ENCODE peak calls at places on chromosomes 16 and 17, in seven cellular contexts. X, R, B, O, L, I and A are unnamed samples. For H3K4me1, the result is how much of the 10 kb centered on the place peaks cover.

GRCh38 chr17:700504-701094 is 14.0 kb downstream of the VPS53 start:
- DNase-seq in X (no peak), R (no peak), B (peak), O (peak), L (peak), I (peak), A (no peak)

GRCh38 chr17:79087428-79088143 is 13.0 kb downstream of the ENGASE start:
- DNase-seq in X (peak), R (peak), B (peak), O (peak), L (peak), I (peak), A (peak)

GRCh38 chr17:81684442-81684911 is 666 bp downstream of the HGS start:
- DNase-seq in X (peak), R (no peak), B (peak), O (no peak), L (no peak), I (no peak), A (no peak)

GRCh38 chr17:47072881-47073280 is 93.8 kb upstream of the RPRML start:
- DNase-seq in X (no peak), R (no peak), B (no peak), O (no peak), L (no peak), I (no peak), A (no peak)

GRCh38 chr17:67349420-67349819 is 17.0 kb downstream of the PSMD12 start:
- DNase-seq in X (no peak), R (no peak), B (no peak), O (no peak), L (no peak), I (no peak), A (no peak)

GRCh38 chr16:88886915-88887521 is 20.6 kb upstream of the PABPN1L start:
- DNase-seq in X (peak), R (no peak), B (no peak), O (no peak), L (no peak), I (no peak), A (peak)

GRCh38 chr16:15404792-15405191 is 9.2 kb downstream of the MPV17L start:
- DNase-seq in X (no peak), R (peak), B (no peak), O (no peak), L (no peak), I (no peak), A (peak)

GRCh38 chr16:79008036-79008868 is 592.3 kb downstream of the MAF start:
- DNase-seq in X (no peak), R (no peak), B (no peak), O (no peak), L (no peak), I (no peak), A (no peak)

GRCh38 chr16:84379008-84379730 is 10.8 kb downstream of the ATP2C2 start:
- DNase-seq in X (no peak), R (no peak), B (no peak), O (no peak), L (no peak), I (no peak), A (no peak)

GRCh38 chr16:14445935-14446715 is 183.9 kb downstream of the PARN start:
- DNase-seq in X (no peak), R (no peak), B (no peak), O (no peak), L (peak), I (no peak), A (no peak)

GRCh38 chr17:68451650-68452354 is 5.5 kb downstream of the WIPI1 start:
- DNase-seq in X (no peak), R (no peak), B (no peak), O (no peak), L (no peak), I (no peak), A (no peak)

GRCh38 chr17:14693382-14693781 is 392.5 kb downstream of the HS3ST3B1 start:
- DNase-seq in X (no peak), R (no peak), B (no peak), O (peak), L (no peak), I (no peak), A (no peak)

GRCh38 chr17:30517786-30518185 is 40.6 kb downstream of the GOSR1 start:
- DNase-seq in X (no peak), R (no peak), B (no peak), O (no peak), L (no peak), I (no peak), A (no peak)

GRCh38 chr17:79942591-79943353 is 92.9 kb downstream of the TBC1D16 start:
- DNase-seq in X (peak), R (no peak), B (no peak), O (no peak), L (no peak), I (no peak), A (peak)

GRCh38 chr16:73058221-73058615 is 10.3 kb upstream of the ZFHX3 start:
- DNase-seq in X (peak), R (no peak), B (no peak), O (peak), L (peak), I (no peak), A (peak)

GRCh38 chr16:79436885-79437284 is 163.7 kb downstream of the MAF start:
- DNase-seq in X (no peak), R (no peak), B (no peak), O (no peak), L (no peak), I (no peak), A (no peak)

GRCh38 chr17:5272313-5272712 is 9.8 kb upstream of the RABEP1 start:
- DNase-seq in X (no peak), R (no peak), B (no peak), O (no peak), L (no peak), I (no peak), A (no peak)

GRCh38 chr16:30622455-30623032 is 12.4 kb upstream of the ZNF689 start:
- DNase-seq in X (no peak), R (no peak), B (no peak), O (no peak), L (no peak), I (no peak), A (no peak)

GRCh38 chr17:40350410-40351184 is 13.9 kb downstream of the GJD3 start:
- DNase-seq in X (no peak), R (no peak), B (peak), O (no peak), L (peak), I (no peak), A (no peak)

GRCh38 chr17:67390646-67391480 is 13.8 kb downstream of the PITPNC1 start:
- DNase-seq in X (peak), R (peak), B (no peak), O (peak), L (no peak), I (peak), A (no peak)

GRCh38 chr17:17300624-17301568 is 2.3 kb upstream of the NT5M start:
- DNase-seq in X (peak), R (no peak), B (peak), O (peak), L (peak), I (peak), A (peak)

GRCh38 chr16:4578961-4579530 is 22.9 kb downstream of the C16orf96 start:
- DNase-seq in X (no peak), R (no peak), B (no peak), O (no peak), L (no peak), I (no peak), A (no peak)

GRCh38 chr17:56319531-56319930 is 166.3 kb downstream of the ANKFN1 start:
- DNase-seq in X (no peak), R (no peak), B (peak), O (peak), L (peak), I (no peak), A (no peak)

GRCh38 chr17:19388791-19389190 is 1.8 kb upstream of the MFAP4 start:
- DNase-seq in X (no peak), R (no peak), B (no peak), O (no peak), L (no peak), I (no peak), A (no peak)

GRCh38 chr17:66630379-66630778 is 204.5 kb upstream of the CACNG5 start:
- DNase-seq in X (no peak), R (no peak), B (no peak), O (no peak), L (no peak), I (no peak), A (no peak)

GRCh38 chr16:589658-590159 is at the start of gene RAB40C:
- DNase-seq in X (peak), R (peak), B (peak), O (peak), L (peak), I (peak), A (peak)

GRCh38 chr16:588889-589657 is 793 bp upstream of the RAB40C start:
- DNase-seq in X (peak), R (peak), B (peak), O (peak), L (peak), I (peak), A (peak)

GRCh38 chr16:590165-590874 is 454 bp downstream of the RAB40C start:
- DNase-seq in X (no peak), R (peak), B (peak), O (no peak), L (peak), I (no peak), A (peak)

GRCh38 chr16:591892-592517 is 2.1 kb downstream of the RAB40C start:
- DNase-seq in X (no peak), R (no peak), B (no peak), O (no peak), L (no peak), I (no peak), A (no peak)

DNA sequence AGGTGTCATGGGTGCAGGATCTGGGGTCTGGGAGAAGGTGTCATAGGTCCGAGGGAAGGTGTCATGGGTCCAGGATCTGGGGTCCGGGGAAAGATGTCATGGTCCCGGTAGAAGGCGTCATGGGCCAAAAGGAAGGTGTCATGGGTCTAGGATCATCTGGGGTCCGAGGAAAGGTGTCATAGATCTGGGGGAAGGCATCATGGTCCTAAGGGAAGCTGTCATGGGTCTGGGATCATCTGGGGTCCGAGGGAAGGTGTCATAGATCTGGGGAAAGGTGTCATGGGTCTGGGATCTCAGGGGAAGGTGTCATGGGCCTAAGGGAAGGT is 972 bp downstream of the RAB40C start:
- DNase-seq in X (no peak), R (no peak), B (no peak), O (no peak), L (no peak), I (no peak), A (no peak)
- H3K4me1 ChIP-seq in X (half or more), R (under half), B (under half), O (under half), L (under half), I (under half), A (under half)

DNA sequence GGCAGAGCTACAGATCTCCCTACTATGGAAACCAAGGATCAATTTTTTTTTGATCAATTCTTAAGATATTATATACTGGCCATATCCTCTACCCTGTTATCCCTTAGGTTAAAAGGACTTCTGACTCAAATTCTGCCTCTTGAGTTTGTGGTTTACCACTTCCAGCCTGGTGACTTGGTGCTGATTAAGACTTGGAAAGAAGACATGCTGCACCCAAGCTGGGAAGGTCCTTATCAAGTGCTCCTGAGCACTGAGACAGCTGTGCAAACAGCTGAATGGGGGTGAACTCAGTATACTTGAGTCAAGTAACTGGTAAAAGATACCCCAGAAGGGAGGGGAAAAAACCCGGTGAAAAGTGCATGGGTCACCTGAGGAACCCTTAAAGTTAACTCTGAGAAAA is 20.5 kb upstream of the SPACA3 start:
- DNase-seq in X (peak), R (no peak), B (no peak), O (no peak), L (no peak), I (no peak), A (no peak)
- H3K4me1 ChIP-seq in X (under half), R (under half), B (under half), O (under half), L (under half), I (under half), A (under half)

GRCh38 chr17:35708951-35709350 is 22.5 kb upstream of the RASL10B start:
- DNase-seq in X (no peak), R (no peak), B (no peak), O (no peak), L (no peak), I (no peak), A (no peak)

GRCh38 chr17:35713069-35713728 is 18.2 kb upstream of the RASL10B start:
- DNase-seq in X (peak), R (no peak), B (no peak), O (no peak), L (peak), I (no peak), A (no peak)

GRCh38 chr17:35708149-35708548 is 23.3 kb upstream of the RASL10B start:
- DNase-seq in X (no peak), R (no peak), B (no peak), O (no peak), L (no peak), I (no peak), A (no peak)

GRCh38 chr17:35705705-35706104 is 25.7 kb upstream of the RASL10B start:
- DNase-seq in X (no peak), R (no peak), B (no peak), O (no peak), L (no peak), I (no peak), A (no peak)

DNA sequence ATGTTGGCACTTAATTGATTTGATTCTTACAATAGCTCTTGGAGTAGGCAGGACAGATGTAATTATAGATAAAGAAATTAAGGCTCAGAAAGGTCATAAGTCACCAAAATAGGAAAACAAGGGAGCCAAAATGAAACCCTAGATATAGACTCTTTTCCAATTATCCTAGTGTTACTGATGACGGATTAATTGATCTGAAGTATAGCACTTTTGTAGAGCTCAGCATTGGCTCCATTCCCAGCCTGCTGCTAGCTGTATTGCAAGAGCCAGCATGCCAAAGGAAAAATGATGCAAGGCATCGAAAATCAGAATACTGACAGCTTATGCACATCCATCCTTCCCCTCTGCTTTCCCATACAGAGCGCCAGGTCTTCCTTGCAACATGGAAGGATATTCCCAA is 21.6 kb upstream of the RASL10B start:
- DNase-seq in X (no peak), R (no peak), B (no peak), O (no peak), L (no peak), I (no peak), A (no peak)
- H3K4me1 ChIP-seq in X (half or more), R (under half), B (under half), O (under half), L (half or more), I (under half), A (under half)

GRCh38 chr16:68492151-68492500 is 43.8 kb upstream of the SMPD3 start:
- DNase-seq in X (no peak), R (no peak), B (no peak), O (no peak), L (no peak), I (no peak), A (no peak)
- H3K4me1 ChIP-seq in X (under half), R (under half), B (under half), O (under half), L (under half), I (under half), A (under half)

GRCh38 chr16:8893976-8894690 is 12.0 kb downstream of the LITAFD start:
- DNase-seq in X (no peak), R (no peak), B (no peak), O (no peak), L (no peak), I (no peak), A (no peak)
- H3K4me1 ChIP-seq in X (under half), R (under half), B (under half), O (under half), L (under half), I (under half), A (under half)

GRCh38 chr17:61335845-61336655 is 63.6 kb upstream of the TBX2 start:
- DNase-seq in X (peak), R (no peak), B (no peak), O (no peak), L (no peak), I (no peak), A (peak)

GRCh38 chr17:61338874-61339478 is 60.7 kb upstream of the TBX2 start:
- DNase-seq in X (no peak), R (no peak), B (no peak), O (no peak), L (no peak), I (no peak), A (no peak)

GRCh38 chr17:61335105-61335844 is 64.4 kb upstream of the TBX2 start:
- DNase-seq in X (no peak), R (no peak), B (no peak), O (no peak), L (no peak), I (no peak), A (peak)

GRCh38 chr17:61338000-61338864 is 61.4 kb upstream of the TBX2 start:
- DNase-seq in X (no peak), R (no peak), B (no peak), O (no peak), L (no peak), I (no peak), A (no peak)

DNA sequence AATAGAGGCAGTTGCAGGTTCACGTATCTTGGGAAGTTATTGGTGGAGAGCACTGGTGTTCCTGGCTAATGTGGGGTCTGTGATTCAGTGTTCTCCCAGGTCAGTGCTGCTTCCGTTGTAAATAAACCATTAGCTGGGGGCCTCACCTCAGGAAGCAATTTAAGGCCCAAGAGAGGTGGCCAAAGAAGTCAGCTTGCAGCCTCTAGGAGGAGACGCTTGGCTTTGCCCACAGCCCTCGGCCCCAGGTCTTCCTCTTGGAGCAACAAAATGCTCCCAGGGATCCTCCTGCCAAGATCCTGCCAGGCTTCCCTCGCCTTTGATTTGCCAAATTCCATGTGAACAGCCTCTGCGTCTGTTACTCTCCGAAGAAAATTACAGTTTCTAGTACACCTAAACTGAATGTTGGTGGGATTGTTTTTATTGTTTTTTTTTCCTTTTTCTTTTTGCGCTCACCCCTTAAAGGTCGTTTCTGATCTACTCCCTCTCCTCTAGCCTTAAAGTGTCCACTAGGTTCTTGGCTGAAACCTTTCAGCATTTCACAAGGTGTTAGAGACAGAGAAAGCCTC is 62.3 kb upstream of the TBX2 start:
- DNase-seq in X (no peak), R (no peak), B (no peak), O (no peak), L (no peak), I (no peak), A (no peak)
- H3K4me1 ChIP-seq in X (under half), R (under half), B (under half), O (under half), L (under half), I (under half), A (under half)

GRCh38 chr17:36212958-36213357 is 2.1 kb downstream of the CCL4L2 start:
- DNase-seq in X (no peak), R (no peak), B (no peak), O (no peak), L (no peak), I (no peak), A (no peak)
- H3K4me1 ChIP-seq in X (under half), R (under half), B (under half), O (under half), L (under half), I (under half), A (under half)

GRCh38 chr17:45320349-45320930 is 3.6 kb upstream of the MAP3K14 start:
- DNase-seq in X (no peak), R (no peak), B (no peak), O (no peak), L (no peak), I (no peak), A (no peak)
- H3K4me1 ChIP-seq in X (under half), R (under half), B (under half), O (under half), L (under half), I (under half), A (under half)